ENCODE peak calls at places on chromosomes 12 and 14, in four cellular contexts. Z is Panc1, Q is neural crest cell, N is type B pancreatic cell. H is an unnamed sample.

GRCh38 chr12:112855375-112855774 is 51.4 kb upstream of the OAS1 start:
- DNase-seq in Z (no peak), Q (no peak), N (peak), H (no peak)

GRCh38 chr12:90216815-90217214 is 508.2 kb upstream of the ATP2B1 start:
- DNase-seq in Z (no peak), Q (no peak), N (no peak), H (no peak)

GRCh38 chr12:5648692-5649338 is 216.9 kb downstream of the NTF3 start:
- DNase-seq in Z (no peak), Q (no peak), N (no peak), H (no peak)

GRCh38 chr12:119457251-119457650 is 122.7 kb downstream of the CCDC60 start:
- DNase-seq in Z (no peak), Q (no peak), N (no peak), H (no peak)

GRCh38 chr14:71361335-71361734 is 454.1 kb downstream of the PCNX1 start:
- DNase-seq in Z (no peak), Q (no peak), N (no peak), H (no peak)

GRCh38 chr12:32248594-32249140 is 142.0 kb downstream of the BICD1 start:
- DNase-seq in Z (no peak), Q (no peak), N (no peak), H (no peak)

GRCh38 chr14:66649515-66649914 is 141.6 kb downstream of the GPHN start:
- DNase-seq in Z (no peak), Q (no peak), N (no peak), H (no peak)

GRCh38 chr12:47741340-47741703 is 16.0 kb upstream of the ENDOU start:
- DNase-seq in Z (no peak), Q (no peak), N (no peak), H (peak)

GRCh38 chr14:100695423-100695738 is 31.3 kb upstream of the DLK1 start:
- DNase-seq in Z (no peak), Q (no peak), N (no peak), H (no peak)

GRCh38 chr12:131947482-131948027 is 2.2 kb upstream of the EP400 start:
- DNase-seq in Z (no peak), Q (no peak), N (no peak), H (peak)

GRCh38 chr14:49408187-49408963 is 177.8 kb downstream of the RPS29 start:
- DNase-seq in Z (no peak), Q (no peak), N (no peak), H (no peak)

GRCh38 chr14:61488417-61488816 is 167.0 kb downstream of the PRKCH start:
- DNase-seq in Z (no peak), Q (no peak), N (no peak), H (no peak)

GRCh38 chr14:59630281-59630963 is 53.8 kb upstream of the CCDC175 start:
- DNase-seq in Z (no peak), Q (peak), N (no peak), H (no peak)

GRCh38 chr12:6605425-6606330 is 1.5 kb downstream of the CHD4 start:
- DNase-seq in Z (no peak), Q (no peak), N (no peak), H (no peak)

GRCh38 chr12:29282452-29282851 is 98.5 kb downstream of the ERGIC2 start:
- DNase-seq in Z (no peak), Q (no peak), N (no peak), H (no peak)

GRCh38 chr14:33297565-33297964 is 358.9 kb downstream of the NPAS3 start:
- DNase-seq in Z (no peak), Q (no peak), N (no peak), H (no peak)

GRCh38 chr12:130602251-130602650 is 113.8 kb downstream of the RIMBP2 start:
- DNase-seq in Z (no peak), Q (no peak), N (no peak), H (no peak)
- TF ChIP-seq CTCF in Z (no peak), Q (no peak), N (no peak), H (no peak)

DNA sequence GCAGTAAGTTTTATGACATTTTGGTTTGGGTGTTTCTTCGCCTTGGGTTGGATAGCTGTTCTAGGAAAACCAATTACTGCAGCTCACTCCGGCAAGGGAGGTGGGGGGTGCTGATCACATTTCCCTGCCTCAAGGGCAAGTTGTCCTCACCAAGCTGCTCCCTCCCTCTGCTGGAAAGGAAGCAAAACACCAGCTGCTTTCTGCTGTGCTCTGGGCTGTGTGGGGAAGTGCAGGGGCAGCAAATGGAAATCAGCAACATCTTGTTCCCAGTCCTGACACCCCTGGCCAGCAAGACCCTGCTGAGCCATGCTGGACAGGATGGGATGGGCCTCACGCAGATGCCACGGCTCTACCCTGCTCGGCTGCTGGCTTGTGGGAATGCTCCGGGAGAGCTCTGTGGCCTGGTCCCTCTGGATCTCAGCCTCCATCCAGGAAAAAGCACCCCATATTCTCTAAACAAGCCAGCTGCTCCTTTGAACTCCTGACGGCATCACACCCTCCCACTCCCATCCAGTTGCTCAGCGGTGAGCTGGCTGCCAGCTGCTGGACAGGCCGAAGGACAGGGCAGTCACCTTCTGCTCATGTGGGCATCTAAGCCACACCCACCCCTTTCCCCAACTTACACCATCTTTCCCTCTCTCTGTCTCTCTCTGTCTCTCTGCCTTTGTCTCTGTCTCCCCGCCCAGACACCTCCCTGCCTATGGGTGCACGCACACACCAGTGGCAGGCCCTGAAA is 52.4 kb upstream of the EIF5 start:
- DNase-seq in Z (no peak), Q (peak), N (no peak), H (peak)
- TF ChIP-seq CTCF in Z (peak), Q (peak), N (peak), H (peak)

GRCh38 chr14:63361790-63362189 is 43.1 kb upstream of the GPHB5 start:
- DNase-seq in Z (no peak), Q (no peak), N (no peak), H (no peak)
- TF ChIP-seq CTCF in Z (no peak), Q (no peak), N (no peak), H (no peak)

GRCh38 chr14:103724116-103724515 is 8.5 kb downstream of the ZFYVE21 start:
- DNase-seq in Z (no peak), Q (no peak), N (no peak), H (no peak)
- TF ChIP-seq CTCF in Z (no peak), Q (no peak), N (no peak), H (no peak)

GRCh38 chr12:700061-700460 is 36.8 kb upstream of the NINJ2 start:
- DNase-seq in Z (no peak), Q (no peak), N (no peak), H (no peak)
- TF ChIP-seq CTCF in Z (no peak), Q (peak), N (no peak), H (no peak)

DNA sequence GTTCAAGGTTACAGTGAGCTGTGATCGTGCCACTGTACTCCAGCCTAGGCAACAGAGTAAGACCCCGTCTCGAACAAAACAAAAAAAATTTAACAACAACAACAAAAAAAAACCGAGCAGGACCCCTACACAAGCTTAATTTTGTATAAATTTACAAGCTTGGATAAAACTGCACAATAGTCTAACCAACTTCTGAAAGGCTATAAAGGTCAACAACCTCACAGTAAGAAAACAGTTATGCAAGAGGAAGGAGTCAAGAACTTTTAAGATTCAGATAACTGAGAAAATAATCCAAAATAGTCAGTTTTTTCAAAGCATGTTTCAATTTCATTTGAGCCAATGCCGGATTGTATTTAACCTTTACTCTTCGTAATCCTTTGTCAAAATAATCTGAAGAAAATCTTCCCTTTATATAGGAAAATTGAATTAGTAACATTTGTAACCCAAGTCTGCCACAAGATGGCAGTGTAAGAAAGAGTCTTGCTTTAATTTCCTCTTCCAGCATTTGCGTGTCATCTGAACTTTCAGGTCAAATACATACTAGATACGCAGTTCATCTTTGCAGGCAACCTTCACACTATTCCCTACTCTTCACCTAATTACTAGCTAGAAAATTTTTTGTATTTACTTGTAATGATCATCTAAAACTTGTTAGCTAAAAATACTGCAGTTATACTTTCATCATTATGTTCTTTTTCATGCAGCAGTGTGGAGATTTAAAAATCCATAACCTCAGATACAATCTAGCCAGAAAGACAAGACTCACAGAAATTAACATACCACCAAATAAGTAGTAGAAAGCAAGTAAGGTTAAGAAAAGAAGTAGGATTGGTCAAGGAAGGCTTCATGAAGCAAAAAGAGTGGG is 5.8 kb downstream of the CCNB1IP1 start:
- DNase-seq in Z (peak), Q (no peak), N (no peak), H (no peak)
- TF ChIP-seq CTCF in Z (peak), Q (peak), N (peak), H (peak)

DNA sequence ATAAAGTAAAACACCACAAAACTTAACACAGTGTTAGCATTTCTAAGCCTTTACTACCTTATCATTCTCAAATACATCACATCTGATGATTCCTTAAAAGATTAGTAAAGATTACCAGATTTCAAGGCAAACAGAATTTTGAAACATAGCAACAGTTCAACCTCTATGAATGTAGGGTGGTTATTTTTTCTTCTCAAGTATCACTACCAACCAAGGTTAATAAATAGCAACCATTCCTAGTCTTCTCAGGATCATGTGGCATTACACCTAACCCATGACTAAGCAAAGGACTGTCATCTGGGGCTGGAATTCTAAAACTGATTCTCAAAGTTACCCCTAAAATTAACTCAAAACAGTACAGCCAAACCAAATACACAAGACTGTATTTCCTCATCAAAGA is 39.4 kb upstream of the CSRNP2 start:
- DNase-seq in Z (no peak), Q (no peak), N (no peak), H (no peak)
- TF ChIP-seq CTCF in Z (no peak), Q (no peak), N (no peak), H (no peak)

GRCh38 chr12:31215521-31216232 is 110.3 kb downstream of the SINHCAF start:
- DNase-seq in Z (no peak), Q (no peak), N (no peak), H (no peak)
- TF ChIP-seq CTCF in Z (no peak), Q (no peak), N (no peak), H (no peak)

H was measured in osteocyte.